ENCODE peak calls at places on chromosome 16, in four cellular contexts. K, I, S and L are unnamed samples. For H3K4me1, the result is how much of the 10 kb centered on the place peaks cover.

GRCh38 chr16:88673685-88674398 is 11.0 kb upstream of the MVD start:
- DNase-seq in K (no peak), I (no peak), S (no peak), L (no peak)

GRCh38 chr16:49216593-49216992 is 65.0 kb downstream of the CBLN1 start:
- DNase-seq in K (peak), I (peak), S (no peak), L (no peak)

GRCh38 chr16:15934991-15935390 is 14.4 kb upstream of the ABCC1 start:
- DNase-seq in K (no peak), I (no peak), S (no peak), L (no peak)

GRCh38 chr16:80300876-80301275 is 239.9 kb upstream of the DYNLRB2 start:
- DNase-seq in K (no peak), I (no peak), S (no peak), L (peak)

GRCh38 chr16:13350000-13350399 is 448.6 kb downstream of the SHISA9 start:
- DNase-seq in K (no peak), I (no peak), S (no peak), L (no peak)

GRCh38 chr16:88132836-88133506 is 181.7 kb downstream of the BANP start:
- DNase-seq in K (no peak), I (no peak), S (no peak), L (no peak)

GRCh38 chr16:69888005-69888560 is 63.1 kb upstream of the CLEC18A start:
- DNase-seq in K (no peak), I (no peak), S (no peak), L (no peak)

GRCh38 chr16:30526137-30526822 is at the start of gene ZNF768:
- DNase-seq in K (peak), I (peak), S (peak), L (peak)

DNA sequence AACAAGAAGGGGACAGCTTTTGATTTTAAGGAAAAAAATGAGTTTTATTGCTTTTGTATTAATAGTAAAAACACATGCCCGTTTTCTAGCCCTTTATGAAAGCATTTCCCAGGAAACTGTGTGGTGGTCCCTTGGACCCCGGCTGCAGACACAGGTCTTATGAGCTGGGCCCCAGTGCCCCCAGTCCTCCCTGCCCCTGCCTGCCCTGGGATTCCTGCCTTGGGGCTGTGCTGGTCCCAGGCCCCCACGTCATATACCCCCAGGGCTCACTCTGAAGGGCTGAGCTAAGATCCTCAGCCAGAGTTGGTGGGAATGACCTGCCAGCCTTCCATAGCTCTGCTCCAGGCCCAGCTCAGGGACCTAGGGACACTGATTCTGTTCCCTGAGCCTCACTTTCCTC is 30.8 kb downstream of the GINS2 start:
- DNase-seq in K (no peak), I (no peak), S (no peak), L (no peak)
- H3K4me1 ChIP-seq in K (under half), I (under half), S (under half), L (under half)

GRCh38 chr16:68360547-68360946 is 49.7 kb downstream of the PRMT7 start:
- DNase-seq in K (no peak), I (no peak), S (no peak), L (no peak)
- H3K27ac ChIP-seq in K (no peak), I (no peak), S (no peak), L (no peak)

DNA sequence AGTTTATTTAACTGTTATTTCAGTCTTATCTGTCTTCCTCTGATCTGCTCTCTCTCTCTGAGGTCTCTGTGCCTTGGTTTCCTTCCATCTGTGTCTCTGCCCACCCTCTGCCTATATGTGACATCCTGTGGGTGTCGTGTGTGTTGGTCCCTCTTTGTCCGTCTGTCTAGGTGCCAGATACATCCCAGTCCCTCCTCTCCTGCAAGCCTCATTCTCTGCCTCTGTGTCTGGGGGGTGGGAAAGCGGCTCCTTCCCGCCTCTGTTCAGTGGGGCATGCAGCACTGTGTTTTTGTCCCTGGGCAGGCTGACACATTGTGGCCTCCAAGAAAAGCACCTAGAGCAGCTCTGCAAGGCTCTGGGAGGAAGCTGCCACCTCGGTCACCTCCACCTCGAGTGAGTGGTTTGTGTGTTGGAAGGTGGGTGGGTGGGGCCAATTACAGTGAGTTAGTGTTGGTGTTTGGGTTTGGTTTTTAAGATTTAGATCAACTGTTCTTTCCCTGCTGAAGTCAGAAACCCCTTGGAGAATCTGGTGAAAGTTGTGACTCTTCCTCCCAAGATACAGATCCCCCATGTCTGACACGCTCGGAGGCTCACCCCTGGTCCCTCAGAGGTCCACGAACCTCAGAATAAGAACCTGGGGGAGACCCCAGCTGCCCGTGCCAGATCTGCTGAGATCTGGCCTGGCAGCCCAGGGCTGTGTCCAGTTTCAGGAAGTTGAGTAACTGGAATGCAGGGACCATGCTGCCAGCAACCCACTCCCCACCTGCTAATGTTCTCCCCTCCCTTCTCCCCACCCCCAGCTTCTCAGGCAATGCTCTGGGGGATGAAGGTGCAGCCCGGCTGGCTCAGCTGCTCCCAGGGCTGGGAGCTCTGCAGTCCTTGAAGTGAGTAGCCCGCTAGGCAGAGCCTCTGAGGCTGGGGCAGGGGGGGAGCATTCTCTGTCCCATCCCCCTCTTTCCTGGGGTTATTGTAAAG is 50.9 kb upstream of the CPNE2 start:
- DNase-seq in K (no peak), I (no peak), S (peak), L (no peak)
- H3K4me1 ChIP-seq in K (under half), I (under half), S (under half), L (under half)

DNA sequence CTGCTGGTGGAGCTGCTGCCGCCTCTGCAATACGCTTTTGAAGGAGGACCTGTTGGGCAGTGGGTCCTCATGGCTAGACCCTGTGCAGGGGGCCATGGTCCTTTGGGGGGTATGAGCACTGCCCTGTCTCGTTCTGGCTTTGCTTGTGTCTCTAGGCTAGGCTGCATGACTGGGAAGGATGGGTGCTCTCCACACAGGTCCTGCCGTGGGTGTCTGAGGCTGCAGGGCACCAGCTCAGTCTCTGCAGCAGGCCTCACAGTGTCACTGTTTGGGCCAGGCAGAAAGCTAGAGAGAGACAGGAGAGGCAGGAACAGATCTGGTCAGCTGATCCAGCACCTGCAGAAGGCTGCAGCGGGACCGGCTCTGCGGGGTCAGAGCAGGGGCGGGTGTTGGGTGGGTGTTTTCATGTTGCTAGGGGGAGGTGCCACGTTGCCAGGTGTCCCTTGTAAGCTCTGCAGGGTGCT is 111.4 kb downstream of the SNX29 start:
- DNase-seq in K (no peak), I (no peak), S (no peak), L (no peak)
- H3K27ac ChIP-seq in K (no peak), I (no peak), S (no peak), L (no peak)

GRCh38 chr16:5504028-5504758 is 406.6 kb upstream of the EEF2KMT start:
- DNase-seq in K (no peak), I (peak), S (no peak), L (no peak)
- H3K4me1 ChIP-seq in K (under half), I (under half), S (under half), L (under half)